ENCODE peak calls at places on chromosomes 5 and 9, in four cellular contexts. One of them, this sample, is unnamed.

GRCh38 chr5:137891849-137892248 is 2.6 kb downstream of the PKD2L2 start:
- DNase-seq in A549: no peak
- DNase-seq in HCT116: no peak
- DNase-seq in tibial nerve: no peak
- DNase-seq in this sample: no peak

GRCh38 chr5:14920121-14920520 is 48.5 kb upstream of the ANKH start:
- DNase-seq in A549: no peak
- DNase-seq in HCT116: no peak
- DNase-seq in tibial nerve: no peak
- DNase-seq in this sample: no peak

GRCh38 chr5:113524927-113525326 is 11.4 kb downstream of the YTHDC2 start:
- DNase-seq in A549: no peak
- DNase-seq in HCT116: no peak
- DNase-seq in tibial nerve: no peak
- DNase-seq in this sample: no peak

GRCh38 chr5:60483046-60483445 is 216.9 kb downstream of the DEPDC1B start:
- DNase-seq in A549: no peak
- DNase-seq in HCT116: no peak
- DNase-seq in tibial nerve: no peak
- DNase-seq in this sample: no peak

GRCh38 chr5:132134384-132134783 is 60.8 kb downstream of the CSF2 start:
- DNase-seq in A549: peak; percentile 24
- DNase-seq in HCT116: peak; percentile 8
- DNase-seq in tibial nerve: no peak
- DNase-seq in this sample: no peak

GRCh38 chr5:5980601-5981000 is 397.7 kb downstream of the MED10 start:
- DNase-seq in A549: no peak
- DNase-seq in HCT116: no peak
- DNase-seq in tibial nerve: no peak
- DNase-seq in this sample: no peak

GRCh38 chr9:121857941-121858340 is 206.5 kb downstream of the DAB2IP start:
- DNase-seq in A549: no peak
- DNase-seq in HCT116: no peak
- DNase-seq in tibial nerve: no peak
- DNase-seq in this sample: no peak

GRCh38 chr5:108143581-108143980 is 238.3 kb downstream of the FBXL17 start:
- DNase-seq in A549: peak; percentile 10
- DNase-seq in HCT116: no peak
- DNase-seq in tibial nerve: no peak
- DNase-seq in this sample: no peak

GRCh38 chr5:92969781-92970237 is 611.2 kb downstream of the NR2F1-AS1 start:
- DNase-seq in A549: peak; percentile 82
- DNase-seq in HCT116: no peak
- DNase-seq in tibial nerve: no peak
- DNase-seq in this sample: no peak

GRCh38 chr5:134958755-134959154 is 9.0 kb upstream of the CATSPER3 start:
- DNase-seq in A549: no peak
- DNase-seq in HCT116: no peak
- DNase-seq in tibial nerve: no peak
- DNase-seq in this sample: no peak

GRCh38 chr9:131500377-131500776 is 2.3 kb upstream of the POMT1 start:
- DNase-seq in A549: no peak
- DNase-seq in HCT116: no peak
- DNase-seq in tibial nerve: no peak
- DNase-seq in this sample: no peak

GRCh38 chr5:26227245-26227644 is 811.1 kb downstream of the CDH9 start:
- DNase-seq in A549: no peak
- DNase-seq in HCT116: no peak
- DNase-seq in tibial nerve: no peak
- DNase-seq in this sample: no peak

GRCh38 chr5:131263648-131264452 is at the start of gene CDC42SE2:
- DNase-seq in A549: peak; percentile 81
- DNase-seq in HCT116: peak; percentile 49
- DNase-seq in tibial nerve: peak; percentile 76
- DNase-seq in this sample: peak; percentile 80

GRCh38 chr9:15149450-15149849 is 157.6 kb downstream of the TTC39B start:
- DNase-seq in A549: no peak
- DNase-seq in HCT116: no peak
- DNase-seq in tibial nerve: no peak
- DNase-seq in this sample: no peak

GRCh38 chr9:81499021-81499454 is 190.3 kb downstream of the TLE1 start:
- DNase-seq in A549: no peak
- DNase-seq in HCT116: no peak
- DNase-seq in tibial nerve: no peak
- DNase-seq in this sample: peak; percentile 24

GRCh38 chr5:123365163-123365562 is 58.0 kb downstream of the CEP120 start:
- DNase-seq in A549: no peak
- DNase-seq in HCT116: no peak
- DNase-seq in tibial nerve: no peak
- DNase-seq in this sample: no peak

GRCh38 chr5:67198917-67199316 is 2.3 kb upstream of the CD180 start:
- DNase-seq in A549: no peak
- DNase-seq in HCT116: no peak
- DNase-seq in tibial nerve: no peak
- DNase-seq in this sample: no peak

GRCh38 chr9:6160579-6160978 is 55.0 kb upstream of the IL33 start:
- DNase-seq in A549: no peak
- DNase-seq in HCT116: no peak
- DNase-seq in tibial nerve: no peak
- DNase-seq in this sample: no peak

GRCh38 chr9:87280421-87280820 is 217.2 kb upstream of the DAPK1 start:
- DNase-seq in A549: no peak
- DNase-seq in HCT116: no peak
- DNase-seq in tibial nerve: no peak
- DNase-seq in this sample: no peak

GRCh38 chr5:95759634-95760033 is 28.5 kb downstream of the RHOBTB3 start:
- DNase-seq in A549: peak; percentile 73
- DNase-seq in HCT116: no peak
- DNase-seq in tibial nerve: no peak
- DNase-seq in this sample: no peak

GRCh38 chr5:11905209-11905608 is 963 bp upstream of the CTNND2 start:
- DNase-seq in A549: no peak
- DNase-seq in HCT116: no peak
- DNase-seq in tibial nerve: no peak
- DNase-seq in this sample: no peak

GRCh38 chr5:179264641-179265528 is 80.4 kb downstream of the ADAMTS2 start:
- DNase-seq in A549: no peak
- DNase-seq in HCT116: no peak
- DNase-seq in tibial nerve: no peak
- DNase-seq in this sample: peak; percentile 58

GRCh38 chr5:35830587-35830986 is 26.1 kb upstream of the IL7R start:
- DNase-seq in A549: no peak
- DNase-seq in HCT116: no peak
- DNase-seq in tibial nerve: no peak
- DNase-seq in this sample: no peak

GRCh38 chr9:36704148-36704547 is 131.5 kb downstream of the MELK start:
- DNase-seq in A549: no peak
- DNase-seq in HCT116: no peak
- DNase-seq in tibial nerve: no peak
- DNase-seq in this sample: no peak

GRCh38 chr9:119811030-119811429 is 441.8 kb upstream of the BRINP1 start:
- DNase-seq in A549: peak; percentile 42
- DNase-seq in HCT116: no peak
- DNase-seq in tibial nerve: no peak
- DNase-seq in this sample: no peak

GRCh38 chr5:84265739-84266464 is 118.8 kb downstream of the EDIL3 start:
- DNase-seq in A549: no peak
- DNase-seq in HCT116: no peak
- DNase-seq in tibial nerve: no peak
- DNase-seq in this sample: no peak

GRCh38 chr5:125401724-125402622 is 655.5 kb upstream of the ZNF608 start:
- DNase-seq in A549: no peak
- DNase-seq in HCT116: no peak
- DNase-seq in tibial nerve: no peak
- DNase-seq in this sample: no peak

GRCh38 chr9:34611251-34611810 is 566 bp downstream of the RPP25L start:
- DNase-seq in A549: no peak
- DNase-seq in HCT116: no peak
- DNase-seq in tibial nerve: no peak
- DNase-seq in this sample: no peak

GRCh38 chr9:83622814-83623633 is at the start of gene IDNK:
- DNase-seq in A549: peak; percentile 71
- DNase-seq in HCT116: peak; percentile 10
- DNase-seq in tibial nerve: peak; percentile 24
- DNase-seq in this sample: peak; percentile 93
- TF ChIP-seq POLR2A in A549: peak; percentile 64
- TF ChIP-seq POLR2A in HCT116: peak; percentile 34
- TF ChIP-seq POLR2A in tibial nerve: no peak
- TF ChIP-seq POLR2A in this sample: no peak

DNA sequence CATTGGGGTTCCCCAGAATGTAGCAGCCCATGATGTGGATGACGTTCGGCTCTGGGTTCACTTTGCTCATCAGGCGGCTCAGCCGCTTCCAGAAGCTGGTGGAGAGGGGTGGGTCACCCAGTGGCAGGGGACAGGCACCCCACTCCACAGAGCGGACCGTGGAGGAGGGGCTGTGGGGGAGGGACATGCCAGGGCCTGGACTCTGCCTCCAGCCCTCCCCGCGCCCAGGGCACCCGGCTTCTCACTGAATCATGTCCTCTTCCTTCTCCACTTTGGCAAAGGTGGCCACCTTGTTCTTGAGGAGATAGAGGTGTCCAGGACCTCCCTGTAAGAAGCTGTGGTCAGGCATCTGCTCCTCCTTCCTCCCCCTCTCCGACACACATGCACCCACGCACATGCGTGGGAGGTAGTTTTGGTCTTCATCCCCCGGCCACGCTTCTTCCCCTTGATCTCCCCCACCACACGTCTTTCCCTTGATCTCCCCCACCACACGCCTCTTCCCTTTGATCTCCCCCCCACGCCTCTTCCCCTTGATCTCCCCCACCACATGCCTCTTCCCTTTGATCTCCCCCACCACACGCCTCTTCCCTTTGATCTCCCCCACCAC is 8.9 kb upstream of the ENTPD8 start:
- DNase-seq in A549: no peak
- DNase-seq in HCT116: no peak
- DNase-seq in tibial nerve: no peak
- DNase-seq in this sample: no peak
- H3K4me3 ChIP-seq in A549: no peak overlapping the region
- H3K4me3 ChIP-seq in HCT116: no peak overlapping the region
- H3K4me3 ChIP-seq in tibial nerve: no peak overlapping the region
- H3K4me3 ChIP-seq in this sample: no peak overlapping the region

GRCh38 chr5:16736158-16736994 is 119.6 kb upstream of the RETREG1 start:
- DNase-seq in A549: no peak
- DNase-seq in HCT116: peak; percentile 24
- DNase-seq in tibial nerve: no peak
- DNase-seq in this sample: peak; percentile 81
- TF ChIP-seq POLR2A in A549: no peak
- TF ChIP-seq POLR2A in HCT116: no peak
- TF ChIP-seq POLR2A in tibial nerve: no peak
- TF ChIP-seq POLR2A in this sample: no peak

GRCh38 chr5:172957458-172957857 is 1.8 kb upstream of the RPL26L1 start:
- DNase-seq in A549: no peak
- DNase-seq in HCT116: no peak
- DNase-seq in tibial nerve: no peak
- DNase-seq in this sample: no peak

GRCh38 chr5:172954751-172955159 is 4.5 kb upstream of the RPL26L1 start:
- DNase-seq in A549: no peak
- DNase-seq in HCT116: no peak
- DNase-seq in tibial nerve: no peak
- DNase-seq in this sample: peak; percentile 60

GRCh38 chr5:172954277-172954676 is 4.9 kb upstream of the RPL26L1 start:
- DNase-seq in A549: no peak
- DNase-seq in HCT116: no peak
- DNase-seq in tibial nerve: no peak
- DNase-seq in this sample: no peak

GRCh38 chr5:172956936-172957335 is 2.3 kb upstream of the RPL26L1 start:
- DNase-seq in A549: no peak
- DNase-seq in HCT116: no peak
- DNase-seq in tibial nerve: no peak
- DNase-seq in this sample: no peak

DNA sequence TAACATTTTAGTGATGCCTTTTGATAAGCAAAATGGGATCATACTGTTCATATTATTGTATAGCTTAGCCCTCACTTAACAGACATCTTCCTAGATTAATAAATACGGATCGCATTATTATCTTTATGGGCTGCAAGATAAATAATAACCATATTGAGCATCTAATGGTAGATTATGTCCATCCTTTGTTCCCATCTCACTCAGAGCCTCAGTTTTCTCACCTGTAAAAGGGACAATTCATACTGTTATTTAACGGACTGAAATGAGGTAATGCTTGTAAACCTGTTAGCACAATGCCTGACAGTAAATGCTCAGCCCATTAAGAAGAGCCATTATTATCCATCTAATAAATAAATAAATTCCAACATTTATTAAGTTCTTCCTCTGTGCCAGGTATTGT is 3.0 kb upstream of the RPL26L1 start:
- DNase-seq in A549: no peak
- DNase-seq in HCT116: no peak
- DNase-seq in tibial nerve: no peak
- DNase-seq in this sample: no peak
- H3K4me3 ChIP-seq in A549: no peak overlapping the region
- H3K4me3 ChIP-seq in HCT116: no peak overlapping the region
- H3K4me3 ChIP-seq in tibial nerve: no peak overlapping the region
- H3K4me3 ChIP-seq in this sample: no peak overlapping the region

DNA sequence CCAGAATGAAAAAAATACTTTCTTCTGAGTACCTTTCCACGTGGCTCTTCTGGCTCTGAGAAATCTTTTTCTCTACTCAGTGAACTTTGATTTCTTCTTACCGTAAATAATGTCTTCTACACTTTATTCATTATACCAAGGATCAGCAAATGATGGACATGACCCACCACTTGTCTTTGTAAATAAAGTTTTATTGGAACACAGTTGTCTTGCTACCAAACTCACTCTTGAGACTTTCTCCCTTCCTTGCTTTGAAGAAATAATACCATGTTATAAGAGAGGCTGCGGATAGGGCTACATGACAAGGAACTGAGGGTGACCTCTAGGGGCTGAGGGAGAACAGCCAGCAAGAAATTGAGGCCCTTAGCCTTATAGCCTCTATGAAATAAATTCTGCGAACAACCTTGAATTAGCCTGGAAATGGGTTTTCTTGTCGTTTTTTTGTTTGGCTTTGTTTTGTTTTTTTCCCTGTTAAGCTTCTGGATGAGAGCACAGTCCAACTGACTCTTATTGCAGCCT is 212.5 kb downstream of the COMMD10 start:
- DNase-seq in A549: no peak
- DNase-seq in HCT116: no peak
- DNase-seq in tibial nerve: no peak
- DNase-seq in this sample: no peak
- TF ChIP-seq POLR2A in A549: no peak
- TF ChIP-seq POLR2A in HCT116: no peak
- TF ChIP-seq POLR2A in tibial nerve: no peak
- TF ChIP-seq POLR2A in this sample: no peak

GRCh38 chr9:26655166-26655565 is 237.4 kb downstream of the CAAP1 start:
- DNase-seq in A549: no peak
- DNase-seq in HCT116: no peak
- DNase-seq in tibial nerve: no peak
- DNase-seq in this sample: no peak

GRCh38 chr9:26657958-26658357 is 234.6 kb downstream of the CAAP1 start:
- DNase-seq in A549: no peak
- DNase-seq in HCT116: no peak
- DNase-seq in tibial nerve: no peak
- DNase-seq in this sample: no peak

GRCh38 chr9:26658476-26658875 is 234.1 kb downstream of the CAAP1 start:
- DNase-seq in A549: no peak
- DNase-seq in HCT116: no peak
- DNase-seq in tibial nerve: no peak
- DNase-seq in this sample: no peak

GRCh38 chr9:26650325-26650724 is 242.3 kb downstream of the CAAP1 start:
- DNase-seq in A549: no peak
- DNase-seq in HCT116: no peak
- DNase-seq in tibial nerve: no peak
- DNase-seq in this sample: no peak

GRCh38 chr9:26656003-26656940 is 236.3 kb downstream of the CAAP1 start:
- DNase-seq in A549: peak; percentile 37
- DNase-seq in HCT116: peak; percentile 10
- DNase-seq in tibial nerve: no peak
- DNase-seq in this sample: no peak
- H3K4me3 ChIP-seq in A549: no peak overlapping the region
- H3K4me3 ChIP-seq in HCT116: no peak overlapping the region
- H3K4me3 ChIP-seq in tibial nerve: no peak overlapping the region
- H3K4me3 ChIP-seq in this sample: no peak overlapping the region

This sample was measured in lower leg skin.